ENCODE peak calls at places on chromosomes 16 and 17, in nine cellular contexts. A is progenitor cell of endocrine pancreas, Z is AG09309, S is foreskin fibroblast, V is lower lobe of right lung, J is heart right ventricle, D is uterus, K is fibroblast of lung, E is HFFc6. B is an unnamed sample.

GRCh38 chr17:4448197-4448980 is 14.6 kb downstream of the SPNS3 start:
- DNase-seq in D (no peak), A (no peak), V (no peak), K (no peak), Z (no peak), J (no peak), S (peak; percentile 37), E (peak; percentile 25), B (no peak)

GRCh38 chr16:51762081-51762995 is 611.3 kb upstream of the SALL1 start:
- DNase-seq in A (peak; percentile 75), J (peak; percentile 73), D (peak; percentile 83), Z (peak; percentile 40), E (peak; percentile 60), K (peak; percentile 72), V (peak; percentile 78), S (peak; percentile 92), B (no peak)

GRCh38 chr17:81520021-81520894 is 7.7 kb upstream of the ACTG1 start:
- DNase-seq in A (peak; percentile 13), K (no peak), J (no peak), Z (no peak), V (peak; percentile 43), S (no peak), D (no peak), E (no peak), B (no peak)

GRCh38 chr16:21101631-21102420 is 48.8 kb downstream of the DNAH3 start:
- DNase-seq in S (peak; percentile 67), Z (no peak), A (no peak), K (peak; percentile 36), D (no peak), E (peak; percentile 25), V (no peak), J (peak; percentile 36), B (no peak)

GRCh38 chr17:82444284-82444893 is 6.2 kb downstream of the CYBC1 start:
- DNase-seq in S (no peak), K (no peak), E (no peak), A (no peak), D (no peak), V (no peak), Z (no peak), J (no peak), B (no peak)

GRCh38 chr16:88759245-88759975 is 25.6 kb downstream of the PIEZO1 start:
- DNase-seq in A (no peak), D (peak; percentile 65), E (no peak), K (peak; percentile 70), V (peak; percentile 80), Z (no peak), J (no peak), S (no peak), B (no peak)

GRCh38 chr17:58514795-58515157 is 338 bp upstream of the MTMR4 start:
- DNase-seq in D (no peak), J (no peak), V (no peak), E (no peak), Z (no peak), K (no peak), A (no peak), S (no peak), B (no peak)

GRCh38 chr16:35908942-35909341 is 2449.5 kb downstream of the TP53TG3F start:
- DNase-seq in D (no peak), A (no peak), J (no peak), V (no peak), E (no peak), K (no peak), S (no peak), Z (no peak), B (no peak)

GRCh38 chr17:74767111-74767516 is 9.0 kb downstream of the NAT9 start:
- DNase-seq in K (no peak), E (no peak), Z (no peak), A (no peak), S (no peak), D (no peak), J (no peak), V (no peak), B (no peak)

GRCh38 chr17:80443916-80444708 is 29.1 kb downstream of the ENDOV start:
- DNase-seq in V (no peak), Z (no peak), E (no peak), S (no peak), K (no peak), A (no peak), J (peak; percentile 2), D (no peak), B (no peak)

GRCh38 chr16:67882374-67883145 is 2.1 kb upstream of the NRN1L start:
- DNase-seq in E (no peak), D (no peak), J (peak; percentile 64), V (no peak), S (peak; percentile 40), Z (no peak), K (peak; percentile 29), A (no peak), B (no peak)

GRCh38 chr17:2042355-2042929 is 620 bp downstream of the OVCA2 start:
- DNase-seq in J (no peak), Z (no peak), D (peak; percentile 24), E (no peak), K (peak; percentile 47), A (no peak), S (peak; percentile 62), V (no peak), B (no peak)

GRCh38 chr16:55779391-55780094 is 53.4 kb downstream of the CES1 start:
- DNase-seq in V (no peak), J (no peak), K (no peak), Z (no peak), A (no peak), D (no peak), E (no peak), S (no peak), B (peak; percentile 17)

GRCh38 chr16:89848974-89849373 is 20.7 kb downstream of the SPIRE2 start:
- DNase-seq in D (no peak), V (no peak), K (no peak), J (no peak), E (no peak), A (no peak), S (no peak), Z (no peak), B (no peak)

GRCh38 chr17:39634384-39634871 is 2.5 kb upstream of the STARD3 start:
- DNase-seq in S (peak; percentile 72), D (no peak), A (no peak), E (peak; percentile 37), K (peak; percentile 53), Z (no peak), J (no peak), V (no peak), B (no peak)

GRCh38 chr17:28204751-28205150 is 114.2 kb upstream of the TMEM97 start:
- DNase-seq in Z (no peak), S (peak; percentile 26), A (no peak), K (no peak), J (no peak), D (no peak), E (peak; percentile 56), V (no peak), B (no peak)

DNA sequence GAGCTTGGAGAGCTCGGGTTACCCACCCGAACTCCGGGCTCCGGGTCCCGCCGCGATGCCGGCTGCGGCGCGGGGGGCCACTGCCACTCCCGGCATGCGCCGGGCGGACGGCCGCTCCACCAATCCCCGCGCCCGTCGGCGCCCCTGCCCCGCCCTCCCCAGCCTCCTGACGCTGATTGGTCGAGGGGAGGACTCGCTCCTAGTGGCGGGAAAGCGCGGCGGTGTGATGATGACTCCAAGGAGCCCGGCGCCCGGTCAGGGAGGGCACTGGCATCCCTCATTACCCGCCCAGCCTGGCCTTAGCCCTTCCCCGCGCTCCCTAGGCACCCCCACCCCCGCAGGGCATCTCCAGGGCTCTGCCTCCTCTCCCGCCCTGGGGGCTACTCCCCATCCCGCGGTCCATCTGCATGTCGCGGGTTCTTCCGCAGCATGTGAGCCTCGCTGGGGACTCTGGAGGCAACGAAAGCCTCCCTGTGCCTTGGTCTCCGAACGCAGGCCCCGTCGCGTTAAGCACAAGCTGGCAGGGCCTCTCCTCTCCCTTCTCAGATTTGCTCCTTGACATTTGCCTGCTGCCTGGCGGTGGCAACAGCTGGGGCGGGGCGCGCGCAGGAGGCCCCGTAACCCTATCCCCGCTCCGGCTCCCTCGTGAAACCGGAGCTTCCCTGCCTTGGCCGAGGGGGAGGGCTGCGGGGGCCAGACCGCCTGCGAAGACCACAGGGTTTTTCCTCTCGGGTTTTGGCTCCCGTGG is 1.7 kb downstream of the ATP2A1 start:
- DNase-seq in S (peak; percentile 96), A (peak; percentile 87), K (peak; percentile 79), D (peak; percentile 86), Z (peak; percentile 25), E (peak; percentile 78), J (peak; percentile 89), V (peak; percentile 88), B (peak; percentile 91)
- TF ChIP-seq CTCF in S (no peak), A (no peak), K (no peak), D (peak; percentile 19), Z (no peak), E (peak; percentile 37), J (no peak), V (no peak), B (no peak)

GRCh38 chr17:49494937-49495841 is at the start of gene NGFR:
- DNase-seq in A (no peak), J (peak; percentile 64), V (no peak), S (peak; percentile 59), E (no peak), Z (no peak), K (no peak), D (peak; percentile 74), B (no peak)
- TF ChIP-seq CTCF in A (peak; percentile 4), J (no peak), V (peak; percentile 6), S (no peak), E (peak; percentile 19), Z (no peak), K (no peak), D (peak; percentile 21), B (no peak)

GRCh38 chr16:3088450-3088849 is 10.6 kb downstream of the ZSCAN10 start:
- DNase-seq in S (no peak), Z (no peak), V (peak; percentile 68), E (no peak), K (no peak), A (no peak), D (no peak), J (no peak), B (no peak)
- TF ChIP-seq CTCF in S (no peak), Z (no peak), V (no peak), E (no peak), K (no peak), A (no peak), D (no peak), J (no peak), B (no peak)

GRCh38 chr17:12927541-12928425 is 90.0 kb downstream of the ELAC2 start:
- DNase-seq in Z (peak; percentile 41), D (peak; percentile 23), J (peak; percentile 19), E (no peak), V (no peak), A (no peak), K (no peak), S (no peak), B (no peak)

GRCh38 chr17:12927001-12927400 is 90.8 kb downstream of the ELAC2 start:
- DNase-seq in J (no peak), E (no peak), K (no peak), Z (no peak), A (no peak), S (no peak), V (no peak), D (no peak), B (no peak)

GRCh38 chr17:12924614-12925013 is 93.2 kb downstream of the ELAC2 start:
- DNase-seq in A (no peak), J (no peak), D (no peak), S (no peak), K (no peak), Z (no peak), E (no peak), V (no peak), B (no peak)

DNA sequence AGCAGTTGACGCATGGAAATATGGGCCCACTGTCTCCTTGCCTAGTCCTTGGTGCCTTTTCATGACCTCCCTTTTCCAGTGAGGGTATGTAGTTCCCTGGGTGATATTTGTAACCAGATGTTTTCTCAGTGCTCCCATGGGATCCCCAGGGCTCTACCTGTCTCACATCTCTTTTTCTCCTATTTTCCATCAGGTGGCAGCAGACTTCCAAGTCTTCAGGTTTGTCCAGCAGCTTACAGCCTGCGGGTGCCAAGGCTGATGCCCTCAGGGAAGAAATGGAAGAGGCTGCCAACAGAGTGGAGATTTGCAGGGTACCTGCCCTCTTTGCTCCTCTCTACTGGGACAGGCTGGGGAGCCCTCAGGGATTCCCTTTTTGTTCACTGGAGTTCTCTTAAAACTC is 89.1 kb downstream of the ELAC2 start:
- DNase-seq in Z (no peak), S (no peak), K (peak; percentile 15), A (no peak), J (no peak), E (no peak), V (no peak), D (no peak), B (no peak)
- TF ChIP-seq CTCF in Z (peak; percentile 40), S (peak; percentile 7), K (peak; percentile 19), A (peak; percentile 23), J (no peak), E (peak; percentile 28), V (no peak), D (no peak), B (no peak)

B was measured in coronary artery.